ENCODE peak calls at places on chromosomes 12 and 14, in seven cellular contexts. S is AG08396; V is NCI-H2081; C is cerebellar cortex; O is head of caudate nucleus; K is NCI-H1092 treated with DMSO at 0.1 percent for 48 hours; G is stimulated activated CD4-positive, alpha-beta T cell treated with anti-CD3 and anti-CD28 coated beads, Interleukin-1b, Interleukin-23, amount 100 ng/mL, for 4 hours. I is an unnamed sample.
A peak's percentile ranks its signal among the peaks of the same experiment; 100 is the strongest.

GRCh38 chr14:67137744-67138371 is 51.4 kb upstream of the GARIN2 start:
- DNase-seq in G (no peak), K (no peak), V (peak; percentile 3), O (no peak), C (no peak), S (peak; percentile 7), I (no peak)

GRCh38 chr12:122909442-122910288 is 13.7 kb upstream of the VPS37B start:
- DNase-seq in S (no peak), K (peak; percentile 80), C (no peak), G (no peak), V (peak; percentile 87), O (peak; percentile 73), I (peak; percentile 73)

GRCh38 chr12:127273621-127274020 is 993.3 kb upstream of the TMEM132C start:
- DNase-seq in O (no peak), V (no peak), G (no peak), S (no peak), K (no peak), C (no peak), I (no peak)

GRCh38 chr12:15749937-15750336 is 39.3 kb downstream of the EPS8 start:
- DNase-seq in S (no peak), O (no peak), G (no peak), V (no peak), C (no peak), K (no peak), I (no peak)

GRCh38 chr12:3076730-3077571 is at the start of gene TSPAN9:
- DNase-seq in O (peak; percentile 29), K (peak; percentile 72), S (peak; percentile 93), G (peak; percentile 75), V (peak; percentile 65), C (peak; percentile 50), I (peak; percentile 39)

GRCh38 chr14:65100905-65101541 is 1.3 kb downstream of the MAX start:
- DNase-seq in O (no peak), C (no peak), S (no peak), G (no peak), K (no peak), V (no peak), I (no peak)

GRCh38 chr12:122981036-122981471 is 573 bp downstream of the ARL6IP4 start:
- DNase-seq in S (no peak), O (no peak), C (no peak), K (no peak), V (no peak), G (no peak), I (peak; percentile 47)

GRCh38 chr14:40188006-40188405 is 755.8 kb upstream of the FBXO33 start:
- DNase-seq in S (no peak), C (no peak), G (no peak), O (no peak), V (no peak), K (no peak), I (no peak)

GRCh38 chr12:76883826-76884225 is 5.0 kb upstream of the CSRP2 start:
- DNase-seq in G (no peak), O (no peak), V (no peak), S (peak; percentile 17), K (no peak), C (no peak), I (no peak)

GRCh38 chr14:64434528-64434927 is 30.8 kb upstream of the AKAP5 start:
- DNase-seq in G (no peak), S (no peak), K (no peak), V (no peak), C (no peak), O (no peak), I (no peak)

GRCh38 chr12:49767333-49767732 is 26.0 kb downstream of the TMBIM6 start:
- DNase-seq in O (no peak), G (no peak), C (no peak), K (no peak), V (no peak), S (no peak), I (no peak)

GRCh38 chr12:120100630-120101029 is 15.9 kb downstream of the RAB35 start:
- DNase-seq in C (peak; percentile 78), S (peak; percentile 67), K (peak; percentile 69), V (no peak), G (no peak), O (peak; percentile 86), I (no peak)

GRCh38 chr12:88223519-88223918 is 81.4 kb downstream of the TMTC3 start:
- DNase-seq in C (no peak), K (no peak), O (no peak), V (no peak), G (no peak), S (no peak), I (no peak)

GRCh38 chr14:50619569-50620141 is 48.5 kb downstream of the SAV1 start:
- DNase-seq in O (no peak), S (peak; percentile 26), K (peak; percentile 26), C (peak; percentile 26), G (no peak), V (no peak), I (no peak)

I was measured in NCI-H2227 treated with DMSO at 0.1 percent for 48 hours.